ENCODE peak calls at places on chromosome X, in eight cellular contexts. A is gastrocnemius medialis, K is ovary, N is PC-3, W is pancreas, D is GM06990, T is cardiac fibroblast, M is MCF 10A. V is an unnamed sample.
A peak's percentile ranks its signal among the peaks of the same experiment; 100 is the strongest.

GRCh38 chrX:143988356-143988755 is 104.5 kb downstream of the UBE2NL start:
- DNase-seq in A (no peak), W (no peak), T (no peak), K (no peak), D (no peak), M (no peak), N (no peak), V (no peak)

GRCh38 chrX:25131055-25131454 is 115.3 kb upstream of the ARX start:
- DNase-seq in N (peak; percentile 35), W (no peak), T (peak; percentile 8), K (no peak), M (peak; percentile 5), A (no peak), D (no peak), V (no peak)

GRCh38 chrX:10618911-10619310 is 1.5 kb downstream of the MID1 start:
- DNase-seq in W (no peak), A (no peak), T (peak; percentile 13), K (no peak), M (no peak), D (no peak), N (peak; percentile 30), V (no peak)

GRCh38 chrX:45889471-45889870 is 655.8 kb downstream of the ZNF674 start:
- DNase-seq in A (no peak), K (no peak), M (peak; percentile 19), W (no peak), N (peak; percentile 69), T (peak; percentile 39), D (no peak), V (peak; percentile 51)

GRCh38 chrX:146424422-146424821 is 385.1 kb upstream of the CXorf51B start:
- DNase-seq in D (no peak), N (no peak), T (no peak), K (no peak), A (no peak), M (no peak), W (no peak), V (no peak)

GRCh38 chrX:68415289-68415688 is 18.0 kb downstream of the OPHN1 start:
- DNase-seq in M (peak; percentile 33), K (no peak), A (peak; percentile 54), D (no peak), T (peak; percentile 59), W (no peak), N (peak; percentile 51), V (peak; percentile 79)

GRCh38 chrX:74230094-74230493 is 73.9 kb upstream of the ZCCHC13 start:
- DNase-seq in N (peak; percentile 2), W (no peak), D (no peak), K (no peak), T (no peak), M (no peak), A (no peak), V (no peak)

GRCh38 chrX:102654696-102655095 is 3.4 kb downstream of the GPRASP1 start:
- DNase-seq in T (no peak), N (no peak), A (no peak), W (no peak), M (no peak), K (no peak), D (no peak), V (no peak)

GRCh38 chrX:69119122-69119521 is 46.1 kb downstream of the PJA1 start:
- DNase-seq in N (no peak), M (no peak), D (no peak), A (no peak), W (no peak), K (no peak), T (no peak), V (no peak)

GRCh38 chrX:40152706-40153334 is 55.1 kb upstream of the BCOR start:
- DNase-seq in N (peak; percentile 50), M (no peak), W (peak; percentile 81), K (peak; percentile 47), T (no peak), A (no peak), D (no peak), V (no peak)

GRCh38 chrX:11759461-11760311 is 1.6 kb downstream of the MSL3 start:
- DNase-seq in D (peak; percentile 76), N (peak; percentile 91), T (peak; percentile 95), W (peak; percentile 74), M (peak; percentile 95), A (peak; percentile 83), K (peak; percentile 76), V (peak; percentile 90)

GRCh38 chrX:149003863-149004660 is 501.0 kb downstream of the IDS start:
- DNase-seq in A (no peak), M (no peak), K (no peak), D (peak; percentile 5), T (peak; percentile 11), W (no peak), N (no peak), V (peak; percentile 66)

GRCh38 chrX:56800801-56801200 is 71.8 kb downstream of the NBDY start:
- DNase-seq in T (no peak), N (no peak), A (no peak), D (no peak), K (no peak), M (no peak), W (no peak), V (no peak)

GRCh38 chrX:54820737-54821136 is 13.2 kb downstream of the MAGED2 start:
- DNase-seq in W (no peak), D (no peak), T (no peak), A (no peak), M (no peak), K (no peak), N (no peak), V (no peak)

GRCh38 chrX:130339408-130340222 is at the start of gene SLC25A14:
- DNase-seq in K (peak; percentile 77), M (peak; percentile 72), D (peak; percentile 65), N (peak; percentile 81), W (peak; percentile 74), A (peak; percentile 19), T (peak; percentile 74), V (peak; percentile 59)

DNA sequence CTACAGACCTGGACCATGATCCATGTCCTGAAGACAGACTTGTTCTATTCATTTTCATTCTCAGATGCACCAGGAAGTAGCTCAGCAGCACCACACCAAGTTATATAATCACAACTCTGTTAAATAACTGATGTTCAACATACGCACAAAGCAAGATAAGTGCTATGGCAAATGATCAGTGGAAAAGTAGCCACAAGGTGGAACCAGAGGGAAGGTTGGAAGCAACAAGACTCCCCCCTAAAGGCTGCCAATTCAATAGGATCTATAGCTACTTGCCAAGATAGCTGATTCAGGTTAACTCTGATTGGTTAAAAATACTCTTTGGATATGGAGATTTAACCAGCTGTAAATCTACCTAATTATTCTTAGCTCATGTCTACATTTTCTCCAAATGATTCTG is 23.7 kb upstream of the FAM47B start:
- DNase-seq in D (no peak), N (peak; percentile 67), A (no peak), M (peak; percentile 58), K (no peak), T (peak; percentile 76), W (no peak), V (peak; percentile 40)
- TF ChIP-seq CTCF in D (no peak), N (peak; percentile 71), A (no peak), M (peak; percentile 28), K (no peak), T (peak; percentile 52), W (no peak), V (peak; percentile 43)

GRCh38 chrX:136452614-136453013 is 35.1 kb upstream of the BRS3 start:
- DNase-seq in D (no peak), K (no peak), N (no peak), M (no peak), T (no peak), A (no peak), W (no peak), V (no peak)

GRCh38 chrX:136447308-136447707 is 40.4 kb upstream of the BRS3 start:
- DNase-seq in W (no peak), T (no peak), K (no peak), M (no peak), D (no peak), A (no peak), N (peak; percentile 60), V (no peak)

GRCh38 chrX:136453114-136453513 is 34.6 kb upstream of the BRS3 start:
- DNase-seq in D (no peak), T (no peak), N (no peak), K (no peak), A (no peak), M (no peak), W (no peak), V (no peak)

GRCh38 chrX:136447968-136448367 is 39.8 kb upstream of the BRS3 start:
- DNase-seq in T (no peak), D (no peak), N (no peak), M (no peak), A (no peak), K (no peak), W (no peak), V (no peak)

GRCh38 chrX:136450050-136450830 is 37.5 kb upstream of the BRS3 start:
- DNase-seq in D (no peak), W (no peak), K (no peak), N (peak; percentile 62), A (no peak), M (no peak), T (no peak), V (no peak)
- TF ChIP-seq CTCF in D (no peak), W (no peak), K (no peak), N (no peak), A (no peak), M (no peak), T (no peak), V (no peak)

GRCh38 chrX:2774057-2774456 is 22.2 kb downstream of the XG start:
- DNase-seq in A (no peak), N (no peak), K (no peak), W (no peak), T (no peak), D (no peak), M (no peak), V (no peak)

GRCh38 chrX:2767631-2768455 is 16.0 kb downstream of the XG start:
- DNase-seq in D (no peak), T (peak; percentile 61), N (peak; percentile 30), W (no peak), A (peak; percentile 50), K (no peak), M (peak; percentile 26), V (peak; percentile 19)

GRCh38 chrX:2764766-2765666 is 13.2 kb downstream of the XG start:
- DNase-seq in D (no peak), W (no peak), N (no peak), A (no peak), M (no peak), T (no peak), K (no peak), V (no peak)

GRCh38 chrX:2766921-2767320 is 15.1 kb downstream of the XG start:
- DNase-seq in W (no peak), T (no peak), A (no peak), D (no peak), K (no peak), N (no peak), M (no peak), V (no peak)

DNA sequence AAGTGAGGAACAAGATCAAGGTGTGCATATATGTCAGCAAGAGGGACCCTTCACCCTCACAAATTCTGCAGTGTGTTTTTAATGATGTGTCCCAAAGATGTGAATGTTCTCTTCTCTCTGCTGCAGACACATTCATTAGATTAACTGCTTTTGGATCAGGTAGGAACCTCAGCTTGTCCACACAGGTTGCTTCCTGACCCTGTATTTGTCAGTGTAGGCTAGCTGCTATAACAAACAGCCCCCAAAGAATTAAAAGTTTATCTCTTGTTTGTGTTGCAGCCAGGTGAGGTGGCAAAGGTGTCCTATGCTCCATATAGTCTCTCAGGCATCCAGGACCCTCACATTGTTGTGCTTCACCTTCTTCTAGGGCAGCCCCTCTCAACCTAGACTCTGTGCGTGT is 17.8 kb downstream of the XG start:
- DNase-seq in K (no peak), D (no peak), T (no peak), A (no peak), M (no peak), W (no peak), N (no peak), V (no peak)
- TF ChIP-seq CTCF in K (no peak), D (no peak), T (no peak), A (no peak), M (no peak), W (no peak), N (no peak), V (no peak)

GRCh38 chrX:131544218-131544617 is 344 bp downstream of the OR13H1 start:
- DNase-seq in N (no peak), T (no peak), M (no peak), D (no peak), A (no peak), W (no peak), K (no peak), V (no peak)
- TF ChIP-seq CTCF in N (no peak), T (no peak), M (no peak), D (no peak), A (no peak), W (no peak), K (no peak), V (no peak)